ENCODE peak calls at places on chromosomes 3 and 15, in nine cellular contexts. S, B, C, I, A, U, G, H and K are unnamed samples.

GRCh38 chr15:67248106-67248505 is 6.4 kb downstream of the AAGAB start:
- DNase-seq in S (no peak), B (no peak), C (no peak), I (no peak), A (no peak), U (no peak), G (no peak), H (no peak), K (no peak)

GRCh38 chr15:79872358-79873017 is 24.3 kb downstream of the MTHFS start:
- DNase-seq in S (no peak), B (no peak), C (no peak), I (no peak), A (peak; percentile 30), U (peak; percentile 15), G (no peak), H (no peak), K (no peak)

GRCh38 chr3:50950591-50950990 is 275.9 kb downstream of the DOCK3 start:
- DNase-seq in S (no peak), B (no peak), C (no peak), I (no peak), A (no peak), U (no peak), G (no peak), H (no peak), K (no peak)

GRCh38 chr15:97566957-97567356 is 393.5 kb upstream of the ARRDC4 start:
- DNase-seq in S (no peak), B (no peak), C (no peak), I (no peak), A (peak; percentile 17), U (no peak), G (no peak), H (no peak), K (no peak)

GRCh38 chr3:69328103-69328755 is 57.7 kb downstream of the FRMD4B start:
- DNase-seq in S (no peak), B (no peak), C (no peak), I (no peak), A (no peak), U (no peak), G (no peak), H (no peak), K (no peak)

GRCh38 chr3:147370316-147370715 is 36.0 kb downstream of the ZIC4 start:
- DNase-seq in S (no peak), B (no peak), C (no peak), I (peak; percentile 30), A (peak; percentile 31), U (no peak), G (no peak), H (no peak), K (no peak)

GRCh38 chr3:31053299-31053698 is 158.8 kb upstream of the GADL1 start:
- DNase-seq in S (no peak), B (no peak), C (no peak), I (no peak), A (no peak), U (no peak), G (no peak), H (no peak), K (no peak)

GRCh38 chr3:177905895-177906511 is 630.2 kb upstream of the KCNMB2 start:
- DNase-seq in S (no peak), B (no peak), C (no peak), I (peak; percentile 4), A (peak; percentile 53), U (no peak), G (no peak), H (no peak), K (no peak)

GRCh38 chr15:71656425-71656824 is 153.9 kb upstream of the NR2E3 start:
- DNase-seq in S (no peak), B (no peak), C (no peak), I (no peak), A (no peak), U (no peak), G (no peak), H (no peak), K (no peak)

GRCh38 chr3:5264093-5264610 is 76.6 kb downstream of the EDEM1 start:
- DNase-seq in S (no peak), B (no peak), C (no peak), I (no peak), A (no peak), U (no peak), G (no peak), H (no peak), K (no peak)

GRCh38 chr3:154844863-154845262 is 235.3 kb upstream of the MME start:
- DNase-seq in S (no peak), B (no peak), C (no peak), I (no peak), A (no peak), U (no peak), G (no peak), H (no peak), K (no peak)

GRCh38 chr3:153219147-153219546 is 57.1 kb downstream of the RAP2B start:
- DNase-seq in S (no peak), B (no peak), C (no peak), I (no peak), A (no peak), U (no peak), G (no peak), H (no peak), K (no peak)

GRCh38 chr3:87503901-87504498 is 227.6 kb upstream of the POU1F1 start:
- DNase-seq in S (peak; percentile 75), B (no peak), C (no peak), I (no peak), A (peak; percentile 55), U (no peak), G (no peak), H (peak; percentile 68), K (no peak)

GRCh38 chr3:33388374-33389100 is 51.7 kb downstream of the UBP1 start:
- DNase-seq in S (no peak), B (no peak), C (no peak), I (no peak), A (no peak), U (no peak), G (no peak), H (no peak), K (no peak)

GRCh38 chr15:86317379-86317745 is 237.7 kb downstream of the AGBL1 start:
- DNase-seq in S (no peak), B (no peak), C (no peak), I (no peak), A (no peak), U (no peak), G (no peak), H (no peak), K (no peak)

GRCh38 chr15:55108858-55109518 is 87.8 kb downstream of the RSL24D1 start:
- DNase-seq in S (peak; percentile 36), B (peak; percentile 30), C (peak; percentile 42), I (peak; percentile 88), A (peak; percentile 1), U (peak; percentile 55), G (peak; percentile 2), H (peak; percentile 64), K (no peak)

GRCh38 chr3:46065294-46065705 is 38.0 kb upstream of the XCR1 start:
- DNase-seq in S (peak; percentile 33), B (peak; percentile 59), C (peak; percentile 68), I (no peak), A (peak; percentile 21), U (peak; percentile 89), G (peak; percentile 52), H (no peak), K (no peak)

GRCh38 chr15:63264685-63265302 is 12.6 kb upstream of the APH1B start:
- DNase-seq in S (no peak), B (no peak), C (no peak), I (no peak), A (no peak), U (no peak), G (no peak), H (no peak), K (no peak)

GRCh38 chr3:190995156-190995555 is 132.7 kb upstream of the GMNC start:
- DNase-seq in S (no peak), B (no peak), C (no peak), I (no peak), A (no peak), U (no peak), G (no peak), H (no peak), K (no peak)

GRCh38 chr3:178036745-178037144 is 499.5 kb upstream of the KCNMB2 start:
- DNase-seq in S (no peak), B (no peak), C (no peak), I (no peak), A (no peak), U (no peak), G (no peak), H (no peak), K (no peak)

GRCh38 chr3:134922866-134923265 is 127.8 kb downstream of the EPHB1 start:
- DNase-seq in S (no peak), B (no peak), C (no peak), I (no peak), A (no peak), U (no peak), G (no peak), H (no peak), K (no peak)

GRCh38 chr15:92332125-92332899 is 61.4 kb upstream of the ST8SIA2 start:
- DNase-seq in S (no peak), B (no peak), C (no peak), I (no peak), A (no peak), U (no peak), G (no peak), H (no peak), K (no peak)

GRCh38 chr15:42619641-42620371 is 44.4 kb downstream of the STARD9 start:
- DNase-seq in S (no peak), B (no peak), C (no peak), I (no peak), A (peak; percentile 17), U (no peak), G (no peak), H (no peak), K (no peak)

GRCh38 chr3:182046365-182046764 is 334.6 kb downstream of the SOX2 start:
- DNase-seq in S (no peak), B (no peak), C (no peak), I (no peak), A (no peak), U (no peak), G (no peak), H (no peak), K (no peak)

GRCh38 chr15:39286706-39287105 is 294.2 kb upstream of the THBS1 start:
- DNase-seq in S (no peak), B (no peak), C (no peak), I (no peak), A (no peak), U (no peak), G (no peak), H (no peak), K (no peak)

GRCh38 chr3:73029321-73029796 is 32.1 kb upstream of the EBLN2 start:
- DNase-seq in S (no peak), B (no peak), C (no peak), I (no peak), A (peak; percentile 50), U (peak; percentile 17), G (no peak), H (peak; percentile 12), K (peak; percentile 5)

GRCh38 chr3:170233532-170233931 is 11.3 kb downstream of the PRKCI start:
- DNase-seq in S (no peak), B (no peak), C (no peak), I (no peak), A (no peak), U (no peak), G (no peak), H (no peak), K (no peak)

GRCh38 chr15:48250640-48251076 is 44.6 kb downstream of the SLC12A1 start:
- DNase-seq in S (peak; percentile 51), B (no peak), C (no peak), I (no peak), A (peak; percentile 58), U (peak; percentile 12), G (no peak), H (peak; percentile 13), K (no peak)

GRCh38 chr3:188315563-188315962 is 161.6 kb downstream of the LPP start:
- DNase-seq in S (no peak), B (no peak), C (no peak), I (no peak), A (no peak), U (no peak), G (no peak), H (no peak), K (no peak)

GRCh38 chr3:26652157-26652556 is 29.6 kb downstream of the LRRC3B start:
- DNase-seq in S (no peak), B (no peak), C (no peak), I (peak; percentile 88), A (no peak), U (no peak), G (no peak), H (no peak), K (no peak)